ENCODE peak calls at places on chromosomes 13 and 19, in five cellular contexts. One of them, this sample, is unnamed.

GRCh38 chr19:43564800-43565199 is 10.5 kb downstream of the XRCC1 start:
- DNase-seq in HepG2: no peak
- DNase-seq in K562: no peak
- DNase-seq in GM12878: no peak
- DNase-seq in H1: no peak
- DNase-seq in this sample: no peak

GRCh38 chr19:49165111-49165750 is 7.6 kb downstream of the TRPM4 start:
- DNase-seq in H1: no peak
- DNase-seq in GM12878: no peak
- DNase-seq in K562: no peak
- DNase-seq in HepG2: no peak
- DNase-seq in this sample: no peak

GRCh38 chr13:20799726-20800416 is 26.1 kb upstream of the EEF1AKMT1 start:
- DNase-seq in GM12878: no peak
- DNase-seq in HepG2: no peak
- DNase-seq in K562: no peak
- DNase-seq in H1: no peak
- DNase-seq in this sample: no peak

GRCh38 chr19:5131031-5131865 is 162.3 kb downstream of the KDM4B start:
- DNase-seq in GM12878: peak
- DNase-seq in H1: no peak
- DNase-seq in HepG2: no peak
- DNase-seq in K562: peak
- DNase-seq in this sample: no peak

GRCh38 chr19:10871711-10872550 is 578 bp downstream of the CARM1 start:
- DNase-seq in GM12878: no peak
- DNase-seq in K562: peak
- DNase-seq in HepG2: no peak
- DNase-seq in H1: no peak
- DNase-seq in this sample: no peak

GRCh38 chr19:24074720-24075119 is 12.3 kb upstream of the ZNF254 start:
- DNase-seq in H1: no peak
- DNase-seq in HepG2: no peak
- DNase-seq in GM12878: no peak
- DNase-seq in K562: no peak
- DNase-seq in this sample: no peak

GRCh38 chr13:81929988-81930387 is 1589.1 kb upstream of the SPRY2 start:
- DNase-seq in HepG2: peak
- DNase-seq in GM12878: no peak
- DNase-seq in H1: no peak
- DNase-seq in K562: no peak
- DNase-seq in this sample: no peak

GRCh38 chr13:114071441-114071840 is 61.0 kb downstream of the RASA3 start:
- DNase-seq in HepG2: no peak
- DNase-seq in K562: no peak
- DNase-seq in H1: no peak
- DNase-seq in GM12878: no peak
- DNase-seq in this sample: no peak

GRCh38 chr19:18717601-18718000 is 34.1 kb downstream of the CRTC1 start:
- DNase-seq in GM12878: no peak
- DNase-seq in K562: no peak
- DNase-seq in H1: no peak
- DNase-seq in HepG2: no peak
- DNase-seq in this sample: no peak

GRCh38 chr19:8403098-8403819 is 9.8 kb upstream of the MARCHF2 start:
- DNase-seq in H1: no peak
- DNase-seq in HepG2: no peak
- DNase-seq in K562: no peak
- DNase-seq in GM12878: no peak
- DNase-seq in this sample: no peak

GRCh38 chr13:23794267-23795161 is 94.7 kb downstream of the MIPEP start:
- DNase-seq in HepG2: no peak
- DNase-seq in K562: no peak
- DNase-seq in H1: no peak
- DNase-seq in GM12878: peak
- DNase-seq in this sample: no peak

GRCh38 chr19:15871570-15871969 is 26.3 kb downstream of the CYP4F2 start:
- DNase-seq in HepG2: no peak
- DNase-seq in H1: no peak
- DNase-seq in K562: peak
- DNase-seq in GM12878: no peak
- DNase-seq in this sample: peak

GRCh38 chr13:27965343-27965739 is 3.8 kb downstream of the CDX2 start:
- DNase-seq in HepG2: no peak
- DNase-seq in K562: no peak
- DNase-seq in H1: no peak
- DNase-seq in GM12878: no peak
- DNase-seq in this sample: no peak

GRCh38 chr19:17209126-17210036 is 5.8 kb upstream of the USE1 start:
- DNase-seq in H1: peak
- DNase-seq in HepG2: no peak
- DNase-seq in K562: peak
- DNase-seq in GM12878: no peak
- DNase-seq in this sample: peak

GRCh38 chr19:52190679-52191293 is 934 bp downstream of the PPP2R1A start:
- DNase-seq in K562: no peak
- DNase-seq in H1: no peak
- DNase-seq in HepG2: no peak
- DNase-seq in GM12878: no peak
- DNase-seq in this sample: no peak

GRCh38 chr13:59112375-59112774 is 1051.4 kb downstream of the DIAPH3 start:
- DNase-seq in H1: no peak
- DNase-seq in HepG2: no peak
- DNase-seq in GM12878: no peak
- DNase-seq in K562: no peak
- DNase-seq in this sample: no peak

GRCh38 chr19:531753-532571 is at the start of gene CDC34:
- DNase-seq in GM12878: no peak
- DNase-seq in H1: no peak
- DNase-seq in K562: peak
- DNase-seq in HepG2: no peak
- DNase-seq in this sample: no peak

GRCh38 chr19:54164369-54165068 is 5.0 kb upstream of the LENG1 start:
- DNase-seq in H1: peak
- DNase-seq in K562: peak
- DNase-seq in GM12878: no peak
- DNase-seq in HepG2: no peak
- DNase-seq in this sample: peak

GRCh38 chr19:29076161-29076560 is 136.8 kb downstream of the UQCRFS1 start:
- DNase-seq in H1: no peak
- DNase-seq in HepG2: no peak
- DNase-seq in K562: no peak
- DNase-seq in GM12878: no peak
- DNase-seq in this sample: no peak

GRCh38 chr13:110231348-110232047 is 75.5 kb downstream of the COL4A1 start:
- DNase-seq in HepG2: no peak
- DNase-seq in GM12878: no peak
- DNase-seq in K562: no peak
- DNase-seq in H1: no peak
- DNase-seq in this sample: no peak

GRCh38 chr13:76338003-76338402 is 548.2 kb downstream of the KCTD12 start:
- DNase-seq in K562: no peak
- DNase-seq in H1: no peak
- DNase-seq in GM12878: no peak
- DNase-seq in HepG2: no peak
- DNase-seq in this sample: no peak

GRCh38 chr13:98370806-98371553 is 193.9 kb upstream of the RNF113B start:
- DNase-seq in K562: no peak
- DNase-seq in H1: no peak
- DNase-seq in HepG2: no peak
- DNase-seq in GM12878: no peak
- DNase-seq in this sample: no peak

GRCh38 chr13:75636339-75637095 is 387 bp downstream of the LMO7 start:
- DNase-seq in K562: peak
- DNase-seq in H1: no peak
- DNase-seq in HepG2: peak
- DNase-seq in GM12878: no peak
- DNase-seq in this sample: no peak

GRCh38 chr13:73984949-73985691 is 149.1 kb downstream of the KLF12 start:
- DNase-seq in K562: no peak
- DNase-seq in H1: no peak
- DNase-seq in GM12878: no peak
- DNase-seq in HepG2: no peak
- DNase-seq in this sample: no peak
- TF ChIP-seq SRF in K562: no peak
- TF ChIP-seq SRF in H1: no peak
- TF ChIP-seq SRF in GM12878: no peak
- TF ChIP-seq SRF in HepG2: no peak
- TF ChIP-seq SRF in this sample: no peak

GRCh38 chr19:13493516-13494310 is 12.6 kb downstream of the CACNA1A start:
- DNase-seq in H1: no peak
- DNase-seq in GM12878: no peak
- DNase-seq in K562: no peak
- DNase-seq in HepG2: no peak
- DNase-seq in this sample: no peak
- TF ChIP-seq SRF in H1: no peak
- TF ChIP-seq SRF in GM12878: no peak
- TF ChIP-seq SRF in K562: no peak
- TF ChIP-seq SRF in HepG2: no peak
- TF ChIP-seq SRF in this sample: no peak

GRCh38 chr13:104105418-104106355 is 1039.5 kb upstream of the SLC10A2 start:
- DNase-seq in H1: no peak
- DNase-seq in GM12878: no peak
- DNase-seq in K562: no peak
- DNase-seq in HepG2: no peak
- DNase-seq in this sample: no peak

GRCh38 chr13:104111031-104111430 is 1044.8 kb upstream of the SLC10A2 start:
- DNase-seq in GM12878: no peak
- DNase-seq in K562: no peak
- DNase-seq in H1: no peak
- DNase-seq in HepG2: no peak
- DNase-seq in this sample: no peak

GRCh38 chr13:104106705-104107393 is 1040.6 kb upstream of the SLC10A2 start:
- DNase-seq in H1: peak
- DNase-seq in HepG2: no peak
- DNase-seq in GM12878: no peak
- DNase-seq in K562: no peak
- DNase-seq in this sample: no peak
- TF ChIP-seq SRF in H1: no peak
- TF ChIP-seq SRF in HepG2: no peak
- TF ChIP-seq SRF in GM12878: no peak
- TF ChIP-seq SRF in K562: no peak
- TF ChIP-seq SRF in this sample: no peak

GRCh38 chr13:51730927-51731326 is 73.0 kb downstream of the DHRS12 start:
- DNase-seq in GM12878: no peak
- DNase-seq in HepG2: no peak
- DNase-seq in H1: no peak
- DNase-seq in K562: no peak
- DNase-seq in this sample: no peak

GRCh38 chr13:51728972-51729371 is 75.0 kb downstream of the DHRS12 start:
- DNase-seq in GM12878: no peak
- DNase-seq in K562: no peak
- DNase-seq in HepG2: no peak
- DNase-seq in H1: no peak
- DNase-seq in this sample: no peak

GRCh38 chr13:51728275-51728673 is 75.7 kb downstream of the DHRS12 start:
- DNase-seq in GM12878: no peak
- DNase-seq in K562: no peak
- DNase-seq in HepG2: no peak
- DNase-seq in H1: no peak
- DNase-seq in this sample: no peak

GRCh38 chr13:51731759-51732158 is 72.2 kb downstream of the DHRS12 start:
- DNase-seq in GM12878: no peak
- DNase-seq in H1: no peak
- DNase-seq in K562: no peak
- DNase-seq in HepG2: no peak
- DNase-seq in this sample: no peak

GRCh38 chr13:51729853-51730553 is 74.0 kb downstream of the DHRS12 start:
- DNase-seq in HepG2: peak
- DNase-seq in H1: no peak
- DNase-seq in K562: no peak
- DNase-seq in GM12878: no peak
- DNase-seq in this sample: no peak
- TF ChIP-seq SRF in HepG2: no peak
- TF ChIP-seq SRF in H1: no peak
- TF ChIP-seq SRF in K562: no peak
- TF ChIP-seq SRF in GM12878: no peak
- TF ChIP-seq SRF in this sample: no peak

This sample was measured in HCT116.